ENCODE peak calls at places on chromosome 5, in five cellular contexts. One of them, this sample, is unnamed.

GRCh38 chr5:154368041-154368800 is 77.6 kb upstream of the SAP30L start:
- DNase-seq in fibroblast of pulmonary artery: peak
- DNase-seq in astrocyte of the spinal cord: peak
- DNase-seq in CD4-positive, alpha-beta T cell: no peak
- DNase-seq in BJ: peak
- DNase-seq in this sample: peak

GRCh38 chr5:553874-554273 is 29.6 kb upstream of the SLC9A3 start:
- DNase-seq in fibroblast of pulmonary artery: peak
- DNase-seq in astrocyte of the spinal cord: no peak
- DNase-seq in CD4-positive, alpha-beta T cell: no peak
- DNase-seq in BJ: no peak
- DNase-seq in this sample: no peak

GRCh38 chr5:157506981-157507780 is 47.2 kb downstream of the NIPAL4 start:
- DNase-seq in astrocyte of the spinal cord: peak
- DNase-seq in CD4-positive, alpha-beta T cell: no peak
- DNase-seq in BJ: no peak
- DNase-seq in fibroblast of pulmonary artery: peak
- DNase-seq in this sample: peak

GRCh38 chr5:155106221-155106620 is 92.7 kb downstream of the KIF4B start:
- DNase-seq in fibroblast of pulmonary artery: no peak
- DNase-seq in BJ: no peak
- DNase-seq in astrocyte of the spinal cord: no peak
- DNase-seq in CD4-positive, alpha-beta T cell: no peak
- DNase-seq in this sample: no peak

GRCh38 chr5:77347435-77348098 is 137.1 kb downstream of the PDE8B start:
- DNase-seq in astrocyte of the spinal cord: no peak
- DNase-seq in CD4-positive, alpha-beta T cell: no peak
- DNase-seq in fibroblast of pulmonary artery: no peak
- DNase-seq in BJ: no peak
- DNase-seq in this sample: no peak

GRCh38 chr5:156188026-156188425 is 138.9 kb upstream of the SGCD start:
- DNase-seq in CD4-positive, alpha-beta T cell: no peak
- DNase-seq in BJ: no peak
- DNase-seq in astrocyte of the spinal cord: no peak
- DNase-seq in fibroblast of pulmonary artery: peak
- DNase-seq in this sample: no peak

GRCh38 chr5:145495741-145496140 is 339.4 kb downstream of the PRELID2 start:
- DNase-seq in BJ: peak
- DNase-seq in CD4-positive, alpha-beta T cell: no peak
- DNase-seq in fibroblast of pulmonary artery: peak
- DNase-seq in astrocyte of the spinal cord: peak
- DNase-seq in this sample: peak

GRCh38 chr5:171596391-171596878 is 177.0 kb downstream of the FGF18 start:
- DNase-seq in BJ: peak
- DNase-seq in astrocyte of the spinal cord: peak
- DNase-seq in fibroblast of pulmonary artery: peak
- DNase-seq in CD4-positive, alpha-beta T cell: no peak
- DNase-seq in this sample: peak

GRCh38 chr5:79800979-79801827 is 111.6 kb downstream of the CMYA5 start:
- DNase-seq in astrocyte of the spinal cord: peak
- DNase-seq in CD4-positive, alpha-beta T cell: no peak
- DNase-seq in fibroblast of pulmonary artery: peak
- DNase-seq in BJ: no peak
- DNase-seq in this sample: peak

GRCh38 chr5:40962207-40962955 is 53.1 kb downstream of the C7 start:
- DNase-seq in astrocyte of the spinal cord: peak
- DNase-seq in CD4-positive, alpha-beta T cell: no peak
- DNase-seq in BJ: no peak
- DNase-seq in fibroblast of pulmonary artery: no peak
- DNase-seq in this sample: no peak

GRCh38 chr5:40755093-40755406 is 711 bp downstream of the TTC33 start:
- DNase-seq in astrocyte of the spinal cord: peak
- DNase-seq in CD4-positive, alpha-beta T cell: peak
- DNase-seq in fibroblast of pulmonary artery: peak
- DNase-seq in BJ: no peak
- DNase-seq in this sample: peak

GRCh38 chr5:113199122-113199905 is 222.7 kb downstream of the DCP2 start:
- DNase-seq in astrocyte of the spinal cord: peak
- DNase-seq in fibroblast of pulmonary artery: peak
- DNase-seq in CD4-positive, alpha-beta T cell: no peak
- DNase-seq in BJ: no peak
- DNase-seq in this sample: peak

GRCh38 chr5:14064841-14065240 is 78.3 kb upstream of the TRIO start:
- DNase-seq in CD4-positive, alpha-beta T cell: no peak
- DNase-seq in fibroblast of pulmonary artery: no peak
- DNase-seq in BJ: no peak
- DNase-seq in astrocyte of the spinal cord: peak
- DNase-seq in this sample: no peak

GRCh38 chr5:65483474-65484346 is 2.0 kb upstream of the ADAMTS6 start:
- DNase-seq in fibroblast of pulmonary artery: peak
- DNase-seq in astrocyte of the spinal cord: peak
- DNase-seq in CD4-positive, alpha-beta T cell: no peak
- DNase-seq in BJ: no peak
- DNase-seq in this sample: peak

GRCh38 chr5:59357421-59357977 is 536.0 kb downstream of the PDE4D start:
- DNase-seq in BJ: no peak
- DNase-seq in CD4-positive, alpha-beta T cell: no peak
- DNase-seq in fibroblast of pulmonary artery: peak
- DNase-seq in astrocyte of the spinal cord: peak
- DNase-seq in this sample: peak

GRCh38 chr5:128257096-128257495 is 173.5 kb downstream of the SLC12A2 start:
- DNase-seq in BJ: no peak
- DNase-seq in fibroblast of pulmonary artery: no peak
- DNase-seq in astrocyte of the spinal cord: no peak
- DNase-seq in CD4-positive, alpha-beta T cell: no peak
- DNase-seq in this sample: no peak

GRCh38 chr5:9037048-9037447 is 508.8 kb downstream of the SEMA5A start:
- DNase-seq in CD4-positive, alpha-beta T cell: no peak
- DNase-seq in astrocyte of the spinal cord: no peak
- DNase-seq in fibroblast of pulmonary artery: no peak
- DNase-seq in BJ: no peak
- DNase-seq in this sample: no peak

GRCh38 chr5:58545912-58546311 is 37.0 kb upstream of the RAB3C start:
- DNase-seq in fibroblast of pulmonary artery: no peak
- DNase-seq in BJ: no peak
- DNase-seq in astrocyte of the spinal cord: no peak
- DNase-seq in CD4-positive, alpha-beta T cell: no peak
- DNase-seq in this sample: no peak

GRCh38 chr5:171692936-171693335 is 92.7 kb upstream of the SMIM23 start:
- DNase-seq in CD4-positive, alpha-beta T cell: no peak
- DNase-seq in BJ: no peak
- DNase-seq in fibroblast of pulmonary artery: no peak
- DNase-seq in astrocyte of the spinal cord: no peak
- DNase-seq in this sample: no peak

GRCh38 chr5:146753618-146754123 is 124.9 kb downstream of the PPP2R2B start:
- DNase-seq in fibroblast of pulmonary artery: no peak
- DNase-seq in CD4-positive, alpha-beta T cell: no peak
- DNase-seq in astrocyte of the spinal cord: no peak
- DNase-seq in BJ: no peak
- DNase-seq in this sample: no peak

GRCh38 chr5:9498541-9499497 is 47.1 kb downstream of the SEMA5A start:
- DNase-seq in CD4-positive, alpha-beta T cell: no peak
- DNase-seq in astrocyte of the spinal cord: peak
- DNase-seq in BJ: no peak
- DNase-seq in fibroblast of pulmonary artery: peak
- DNase-seq in this sample: peak

GRCh38 chr5:34699155-34700077 is 43.3 kb downstream of the RAI14 start:
- DNase-seq in astrocyte of the spinal cord: no peak
- DNase-seq in fibroblast of pulmonary artery: no peak
- DNase-seq in BJ: no peak
- DNase-seq in CD4-positive, alpha-beta T cell: no peak
- DNase-seq in this sample: no peak

GRCh38 chr5:75510836-75511434 is 494 bp downstream of the CERT1 start:
- DNase-seq in astrocyte of the spinal cord: no peak
- DNase-seq in BJ: no peak
- DNase-seq in CD4-positive, alpha-beta T cell: no peak
- DNase-seq in fibroblast of pulmonary artery: peak
- DNase-seq in this sample: no peak

GRCh38 chr5:180216646-180217171 is 7.7 kb upstream of the RASGEF1C start:
- DNase-seq in CD4-positive, alpha-beta T cell: no peak
- DNase-seq in BJ: no peak
- DNase-seq in fibroblast of pulmonary artery: no peak
- DNase-seq in astrocyte of the spinal cord: no peak
- DNase-seq in this sample: no peak

GRCh38 chr5:59923465-59923864 is 29.9 kb upstream of the PDE4D start:
- DNase-seq in BJ: no peak
- DNase-seq in fibroblast of pulmonary artery: peak
- DNase-seq in astrocyte of the spinal cord: no peak
- DNase-seq in CD4-positive, alpha-beta T cell: no peak
- DNase-seq in this sample: peak

GRCh38 chr5:157387683-157388093 is 72.3 kb upstream of the NIPAL4 start:
- DNase-seq in fibroblast of pulmonary artery: peak
- DNase-seq in CD4-positive, alpha-beta T cell: no peak
- DNase-seq in astrocyte of the spinal cord: peak
- DNase-seq in BJ: peak
- DNase-seq in this sample: peak

GRCh38 chr5:21802869-21803490 is 1050.2 kb downstream of the CDH12 start:
- DNase-seq in fibroblast of pulmonary artery: peak
- DNase-seq in astrocyte of the spinal cord: peak
- DNase-seq in BJ: no peak
- DNase-seq in CD4-positive, alpha-beta T cell: no peak
- DNase-seq in this sample: peak

GRCh38 chr5:3639175-3639574 is 43.5 kb downstream of the IRX1 start:
- DNase-seq in BJ: no peak
- DNase-seq in astrocyte of the spinal cord: no peak
- DNase-seq in CD4-positive, alpha-beta T cell: no peak
- DNase-seq in fibroblast of pulmonary artery: no peak
- DNase-seq in this sample: no peak

GRCh38 chr5:39376293-39376714 is 12.0 kb upstream of the C9 start:
- DNase-seq in fibroblast of pulmonary artery: peak
- DNase-seq in BJ: no peak
- DNase-seq in CD4-positive, alpha-beta T cell: peak
- DNase-seq in astrocyte of the spinal cord: peak
- DNase-seq in this sample: peak

GRCh38 chr5:38471709-38472108 is 84.7 kb downstream of the LIFR start:
- DNase-seq in fibroblast of pulmonary artery: no peak
- DNase-seq in CD4-positive, alpha-beta T cell: no peak
- DNase-seq in astrocyte of the spinal cord: no peak
- DNase-seq in BJ: no peak
- DNase-seq in this sample: no peak

GRCh38 chr5:179906795-179907569 is 715 bp downstream of the TBC1D9B start:
- DNase-seq in fibroblast of pulmonary artery: peak
- DNase-seq in astrocyte of the spinal cord: peak
- DNase-seq in CD4-positive, alpha-beta T cell: no peak
- DNase-seq in BJ: no peak
- DNase-seq in this sample: peak

GRCh38 chr5:149044453-149045117 is 18.3 kb downstream of the SH3TC2 start:
- DNase-seq in CD4-positive, alpha-beta T cell: no peak
- DNase-seq in BJ: no peak
- DNase-seq in astrocyte of the spinal cord: no peak
- DNase-seq in fibroblast of pulmonary artery: peak
- DNase-seq in this sample: no peak
- TF ChIP-seq CTCF in CD4-positive, alpha-beta T cell: no peak
- TF ChIP-seq CTCF in BJ: no peak
- TF ChIP-seq CTCF in astrocyte of the spinal cord: no peak
- TF ChIP-seq CTCF in fibroblast of pulmonary artery: no peak
- TF ChIP-seq CTCF in this sample: no peak

GRCh38 chr5:82298668-82299067 is 20.5 kb upstream of the RPS23 start:
- DNase-seq in CD4-positive, alpha-beta T cell: no peak
- DNase-seq in astrocyte of the spinal cord: no peak
- DNase-seq in BJ: no peak
- DNase-seq in fibroblast of pulmonary artery: no peak
- DNase-seq in this sample: no peak

GRCh38 chr5:82295959-82296557 is 17.9 kb upstream of the RPS23 start:
- DNase-seq in astrocyte of the spinal cord: no peak
- DNase-seq in BJ: no peak
- DNase-seq in CD4-positive, alpha-beta T cell: no peak
- DNase-seq in fibroblast of pulmonary artery: no peak
- DNase-seq in this sample: no peak

GRCh38 chr5:82297711-82298110 is 19.6 kb upstream of the RPS23 start:
- DNase-seq in astrocyte of the spinal cord: no peak
- DNase-seq in CD4-positive, alpha-beta T cell: no peak
- DNase-seq in fibroblast of pulmonary artery: no peak
- DNase-seq in BJ: no peak
- DNase-seq in this sample: no peak

GRCh38 chr5:82295144-82295543 is 17.0 kb upstream of the RPS23 start:
- DNase-seq in BJ: no peak
- DNase-seq in astrocyte of the spinal cord: peak
- DNase-seq in fibroblast of pulmonary artery: peak
- DNase-seq in CD4-positive, alpha-beta T cell: no peak
- DNase-seq in this sample: peak

DNA sequence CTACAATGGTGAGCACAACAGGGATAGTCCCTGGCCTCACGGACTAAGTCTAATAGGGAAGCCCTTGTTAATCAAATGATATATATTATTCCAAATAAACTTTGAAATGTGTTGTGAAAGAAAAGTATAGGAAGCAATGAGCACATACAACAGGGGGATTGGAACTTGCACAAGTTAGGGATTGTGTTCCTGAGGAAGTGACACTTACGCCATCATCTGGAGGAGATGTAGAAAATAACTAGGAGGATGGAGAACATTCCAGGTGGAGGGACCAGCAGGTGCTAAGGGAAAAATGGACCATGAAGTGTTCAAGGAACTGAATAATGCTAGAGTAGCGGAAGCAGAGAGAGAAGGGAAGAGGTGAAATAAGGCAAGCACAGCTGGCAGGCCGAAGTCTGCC is 18.8 kb upstream of the RPS23 start:
- DNase-seq in CD4-positive, alpha-beta T cell: no peak
- DNase-seq in astrocyte of the spinal cord: no peak
- DNase-seq in fibroblast of pulmonary artery: no peak
- DNase-seq in BJ: no peak
- DNase-seq in this sample: no peak
- TF ChIP-seq CTCF in CD4-positive, alpha-beta T cell: no peak
- TF ChIP-seq CTCF in astrocyte of the spinal cord: no peak
- TF ChIP-seq CTCF in fibroblast of pulmonary artery: no peak
- TF ChIP-seq CTCF in BJ: no peak
- TF ChIP-seq CTCF in this sample: no peak

GRCh38 chr5:110343616-110344015 is 382.9 kb downstream of the TMEM232 start:
- DNase-seq in CD4-positive, alpha-beta T cell: no peak
- DNase-seq in astrocyte of the spinal cord: no peak
- DNase-seq in fibroblast of pulmonary artery: no peak
- DNase-seq in BJ: no peak
- DNase-seq in this sample: no peak
- TF ChIP-seq CTCF in CD4-positive, alpha-beta T cell: no peak
- TF ChIP-seq CTCF in astrocyte of the spinal cord: no peak
- TF ChIP-seq CTCF in fibroblast of pulmonary artery: no peak
- TF ChIP-seq CTCF in BJ: no peak
- TF ChIP-seq CTCF in this sample: no peak

GRCh38 chr5:82352146-82352791 is 74.1 kb upstream of the RPS23 start:
- DNase-seq in fibroblast of pulmonary artery: no peak
- DNase-seq in CD4-positive, alpha-beta T cell: no peak
- DNase-seq in BJ: no peak
- DNase-seq in astrocyte of the spinal cord: no peak
- DNase-seq in this sample: no peak

GRCh38 chr5:82348749-82349148 is 70.6 kb upstream of the RPS23 start:
- DNase-seq in BJ: no peak
- DNase-seq in astrocyte of the spinal cord: peak
- DNase-seq in CD4-positive, alpha-beta T cell: no peak
- DNase-seq in fibroblast of pulmonary artery: no peak
- DNase-seq in this sample: no peak

GRCh38 chr5:82351754-82352145 is 73.6 kb upstream of the RPS23 start:
- DNase-seq in fibroblast of pulmonary artery: peak
- DNase-seq in astrocyte of the spinal cord: peak
- DNase-seq in BJ: no peak
- DNase-seq in CD4-positive, alpha-beta T cell: no peak
- DNase-seq in this sample: peak

GRCh38 chr5:82347213-82347947 is 69.2 kb upstream of the RPS23 start:
- DNase-seq in astrocyte of the spinal cord: peak
- DNase-seq in BJ: peak
- DNase-seq in CD4-positive, alpha-beta T cell: no peak
- DNase-seq in fibroblast of pulmonary artery: peak
- DNase-seq in this sample: peak

GRCh38 chr5:82349651-82350050 is 71.5 kb upstream of the RPS23 start:
- DNase-seq in fibroblast of pulmonary artery: no peak
- DNase-seq in BJ: no peak
- DNase-seq in CD4-positive, alpha-beta T cell: peak
- DNase-seq in astrocyte of the spinal cord: no peak
- DNase-seq in this sample: no peak
- TF ChIP-seq CTCF in fibroblast of pulmonary artery: peak
- TF ChIP-seq CTCF in BJ: peak
- TF ChIP-seq CTCF in CD4-positive, alpha-beta T cell: no peak
- TF ChIP-seq CTCF in astrocyte of the spinal cord: peak
- TF ChIP-seq CTCF in this sample: peak